ENCODE peak calls at places on chromosomes 5 and 9, in seven cellular contexts. Y is fibroblast of lung, W is GM23338, U is sigmoid colon, A is PC-9, K is cardiac muscle cell, T is AG09319. M is an unnamed sample.

GRCh38 chr9:99403371-99403770 is 181.3 kb downstream of the SEC61B start:
- DNase-seq in U (no peak), K (no peak), Y (no peak), A (peak), T (no peak), W (no peak), M (no peak)

GRCh38 chr9:125260564-125260963 is 1.1 kb upstream of the GAPVD1 start:
- DNase-seq in W (no peak), K (no peak), Y (no peak), T (no peak), A (no peak), U (no peak), M (no peak)

GRCh38 chr9:128702445-128702948 is at the start of gene PKN3:
- DNase-seq in A (peak), T (no peak), U (peak), Y (peak), W (peak), K (peak), M (peak)

GRCh38 chr9:13675638-13676000 is 396.1 kb upstream of the MPDZ start:
- DNase-seq in K (peak), W (peak), T (no peak), A (no peak), Y (no peak), U (no peak), M (no peak)

GRCh38 chr5:176675676-176676360 is 28.5 kb downstream of the TSPAN17 start:
- DNase-seq in K (peak), W (peak), T (no peak), Y (peak), U (no peak), A (peak), M (no peak)

GRCh38 chr5:111472579-111472978 is 39.8 kb downstream of the STARD4 start:
- DNase-seq in Y (no peak), U (no peak), A (no peak), K (no peak), W (no peak), T (no peak), M (no peak)

GRCh38 chr9:99966720-99967119 is 60.3 kb downstream of the STX17 start:
- DNase-seq in K (peak), W (peak), Y (peak), T (no peak), U (no peak), A (peak), M (no peak)

GRCh38 chr9:75914002-75914401 is 23.5 kb downstream of the PCSK5 start:
- DNase-seq in W (no peak), U (no peak), Y (no peak), A (no peak), K (no peak), T (no peak), M (no peak)

GRCh38 chr5:104635216-104635615 is 1072.6 kb upstream of the NUDT12 start:
- DNase-seq in K (no peak), T (no peak), Y (peak), U (no peak), W (no peak), A (no peak), M (no peak)

GRCh38 chr5:66666778-66667177 is 70.6 kb downstream of the MAST4 start:
- DNase-seq in Y (no peak), A (no peak), U (no peak), T (no peak), W (peak), K (peak), M (no peak)

GRCh38 chr9:122354536-122355199 is 16.2 kb upstream of the PTGS1 start:
- DNase-seq in K (no peak), A (no peak), Y (no peak), U (no peak), W (no peak), T (no peak), M (no peak)

GRCh38 chr9:80797841-80798688 is 891.3 kb downstream of the TLE1 start:
- DNase-seq in K (no peak), T (peak), A (no peak), Y (peak), U (peak), W (no peak), M (no peak)

GRCh38 chr9:82456621-82457020 is 468.0 kb downstream of the SPATA31D1 start:
- DNase-seq in W (no peak), T (no peak), K (no peak), U (no peak), Y (peak), A (no peak), M (no peak)

GRCh38 chr5:87411586-87412416 is 929 bp downstream of the CCNH start:
- DNase-seq in K (no peak), U (peak), Y (peak), T (no peak), W (peak), A (peak), M (no peak)

GRCh38 chr5:109028608-109029299 is 281.1 kb downstream of the FER start:
- DNase-seq in A (no peak), T (no peak), Y (no peak), U (no peak), W (no peak), K (no peak), M (no peak)

GRCh38 chr9:70602364-70603019 is 188.0 kb upstream of the KLF9 start:
- DNase-seq in T (peak), Y (peak), U (peak), A (peak), K (peak), W (peak), M (no peak)

GRCh38 chr5:87027570-87027969 is 240.1 kb upstream of the RASA1 start:
- DNase-seq in T (no peak), W (no peak), Y (no peak), U (no peak), A (no peak), K (no peak), M (no peak)

GRCh38 chr9:4622016-4622415 is 40.1 kb upstream of the PLPP6 start:
- DNase-seq in K (no peak), T (no peak), A (no peak), Y (no peak), U (no peak), W (peak), M (no peak)

GRCh38 chr5:136769900-136770684 is 404.7 kb upstream of the TRPC7 start:
- DNase-seq in Y (peak), U (peak), T (peak), A (peak), K (peak), W (peak), M (no peak)

GRCh38 chr9:19174127-19174921 is 47.0 kb upstream of the PLIN2 start:
- DNase-seq in K (peak), Y (peak), A (peak), W (peak), U (peak), T (peak), M (peak)

GRCh38 chr5:165286692-165287091 is 1781.3 kb downstream of the MAT2B start:
- DNase-seq in K (no peak), W (no peak), A (no peak), Y (no peak), U (no peak), T (no peak), M (no peak)

GRCh38 chr5:88539642-88540476 is 271.2 kb upstream of the TMEM161B start:
- DNase-seq in K (no peak), A (no peak), Y (peak), T (no peak), W (no peak), U (no peak), M (no peak)

GRCh38 chr5:1973391-1974013 is 90.8 kb upstream of the IRX4 start:
- DNase-seq in T (no peak), A (no peak), K (no peak), Y (no peak), W (no peak), U (no peak), M (no peak)

GRCh38 chr5:1227669-1228068 is 2.5 kb downstream of the SLC6A18 start:
- DNase-seq in T (no peak), A (peak), W (no peak), Y (peak), K (no peak), U (no peak), M (no peak)

GRCh38 chr5:88607492-88607891 is 275.5 kb downstream of the MEF2C start:
- DNase-seq in W (no peak), Y (no peak), K (no peak), A (no peak), U (no peak), T (no peak), M (no peak)

GRCh38 chr9:21324040-21324439 is 11.2 kb downstream of the KLHL9 start:
- DNase-seq in K (no peak), A (no peak), Y (no peak), U (no peak), W (no peak), T (no peak), M (no peak)

GRCh38 chr9:21323091-21323490 is 12.1 kb downstream of the KLHL9 start:
- DNase-seq in W (no peak), K (no peak), U (no peak), T (no peak), A (no peak), Y (no peak), M (no peak)

GRCh38 chr9:21331676-21332402 is 3.4 kb downstream of the KLHL9 start:
- DNase-seq in A (no peak), Y (peak), K (no peak), W (no peak), U (no peak), T (no peak), M (no peak)

DNA sequence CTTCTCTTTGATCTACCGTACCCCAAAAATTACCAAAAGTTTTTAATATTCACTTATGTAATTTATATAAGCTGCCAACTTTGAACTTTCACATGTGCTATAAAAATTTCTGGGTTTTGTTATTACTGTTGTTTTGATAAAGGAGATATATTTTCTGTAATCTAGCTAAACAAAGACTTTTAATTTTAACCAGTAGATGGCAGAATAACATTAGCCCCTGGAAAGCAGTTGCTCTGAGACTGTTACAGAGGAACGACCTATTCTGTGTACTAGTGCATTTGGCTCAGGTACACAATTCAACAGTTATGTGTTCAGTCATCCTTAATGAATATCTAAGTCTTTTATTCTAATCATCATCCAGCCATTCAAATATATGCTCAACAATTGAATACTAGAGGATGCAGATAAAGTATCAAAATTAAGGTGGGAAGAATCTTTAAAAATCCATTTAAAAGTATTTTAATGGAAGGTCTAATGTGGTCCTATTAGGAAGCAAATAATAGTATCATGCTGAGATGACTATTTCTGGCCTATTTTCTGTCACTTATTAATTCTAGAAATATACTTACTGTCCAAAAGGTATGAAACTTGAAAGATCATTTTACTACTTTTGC is 8.6 kb downstream of the KLHL9 start:
- DNase-seq in K (peak), T (no peak), Y (peak), A (no peak), W (peak), U (no peak), M (no peak)
- TF ChIP-seq CTCF in K (peak), T (peak), Y (peak), A (peak), W (peak), U (peak), M (peak)

GRCh38 chr5:96256795-96257470 is 176.1 kb downstream of the PCSK1 start:
- DNase-seq in K (peak), A (no peak), Y (peak), U (no peak), T (no peak), W (peak), M (no peak)
- TF ChIP-seq CTCF in K (peak), A (no peak), Y (no peak), U (no peak), T (no peak), W (no peak), M (no peak)

GRCh38 chr5:10021248-10021647 is 228.4 kb downstream of the ATPSCKMT start:
- DNase-seq in K (no peak), W (peak), U (no peak), T (no peak), A (no peak), Y (no peak), M (no peak)
- TF ChIP-seq CTCF in K (peak), W (peak), U (no peak), T (no peak), A (no peak), Y (no peak), M (no peak)

GRCh38 chr5:134851307-134851923 is 5.6 kb downstream of the C5orf24 start:
- DNase-seq in Y (peak), U (no peak), K (no peak), W (no peak), T (no peak), A (no peak), M (no peak)
- TF ChIP-seq CTCF in Y (peak), U (no peak), K (peak), W (peak), T (peak), A (peak), M (peak)

DNA sequence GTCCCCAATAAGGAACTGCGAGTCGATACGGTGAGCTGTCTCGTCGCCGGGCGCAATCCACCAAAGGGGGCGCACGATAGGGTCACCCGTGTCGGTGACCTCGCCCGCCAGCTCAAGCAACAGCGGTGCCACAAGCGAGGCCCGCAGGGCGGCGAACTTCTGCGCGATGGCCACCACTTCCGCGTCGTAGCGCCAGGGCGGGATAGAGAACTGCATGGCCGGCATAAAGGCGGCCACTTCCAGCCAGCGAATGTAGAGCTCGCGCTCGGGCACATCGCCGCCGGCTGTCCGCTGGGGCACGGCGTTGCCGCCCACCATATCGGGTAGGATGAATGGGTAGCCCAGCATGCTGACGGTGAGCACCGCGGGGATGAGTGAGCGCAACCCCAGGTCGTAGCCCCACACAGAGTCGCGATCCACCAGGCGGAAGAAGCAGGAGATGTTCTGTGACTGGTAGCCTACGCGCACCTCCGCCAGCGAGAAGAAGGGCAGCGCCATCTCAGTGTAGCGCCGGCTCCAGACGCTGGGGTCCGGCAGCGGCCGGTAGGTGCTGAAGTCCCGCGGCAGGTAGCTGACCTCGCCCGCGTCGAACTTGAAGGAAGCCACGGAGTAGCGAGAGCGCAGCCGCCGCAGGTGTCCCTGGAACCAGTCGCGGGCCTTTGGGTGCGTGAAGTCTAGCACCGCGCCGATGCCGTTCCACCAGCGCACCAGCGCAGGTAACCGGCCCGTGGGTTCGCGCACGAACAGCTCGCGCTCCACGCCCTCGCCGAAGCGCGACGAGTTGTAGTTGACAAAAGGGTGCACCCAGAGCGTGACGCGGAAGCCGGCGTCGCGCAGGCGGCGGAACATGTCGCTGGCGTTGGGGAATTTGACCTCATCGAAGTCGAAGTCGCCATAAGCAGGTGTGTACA is 5.5 kb downstream of the MYORG start:
- DNase-seq in A (no peak), Y (no peak), W (no peak), K (no peak), U (no peak), T (no peak), M (no peak)
- TF ChIP-seq CTCF in A (no peak), Y (no peak), W (no peak), K (no peak), U (no peak), T (no peak), M (no peak)

GRCh38 chr9:120868676-120869359 is 8.2 kb downstream of the PHF19 start:
- DNase-seq in Y (peak), K (peak), W (peak), T (peak), A (peak), U (peak), M (peak)
- TF ChIP-seq CTCF in Y (peak), K (peak), W (peak), T (peak), A (no peak), U (no peak), M (peak)

DNA sequence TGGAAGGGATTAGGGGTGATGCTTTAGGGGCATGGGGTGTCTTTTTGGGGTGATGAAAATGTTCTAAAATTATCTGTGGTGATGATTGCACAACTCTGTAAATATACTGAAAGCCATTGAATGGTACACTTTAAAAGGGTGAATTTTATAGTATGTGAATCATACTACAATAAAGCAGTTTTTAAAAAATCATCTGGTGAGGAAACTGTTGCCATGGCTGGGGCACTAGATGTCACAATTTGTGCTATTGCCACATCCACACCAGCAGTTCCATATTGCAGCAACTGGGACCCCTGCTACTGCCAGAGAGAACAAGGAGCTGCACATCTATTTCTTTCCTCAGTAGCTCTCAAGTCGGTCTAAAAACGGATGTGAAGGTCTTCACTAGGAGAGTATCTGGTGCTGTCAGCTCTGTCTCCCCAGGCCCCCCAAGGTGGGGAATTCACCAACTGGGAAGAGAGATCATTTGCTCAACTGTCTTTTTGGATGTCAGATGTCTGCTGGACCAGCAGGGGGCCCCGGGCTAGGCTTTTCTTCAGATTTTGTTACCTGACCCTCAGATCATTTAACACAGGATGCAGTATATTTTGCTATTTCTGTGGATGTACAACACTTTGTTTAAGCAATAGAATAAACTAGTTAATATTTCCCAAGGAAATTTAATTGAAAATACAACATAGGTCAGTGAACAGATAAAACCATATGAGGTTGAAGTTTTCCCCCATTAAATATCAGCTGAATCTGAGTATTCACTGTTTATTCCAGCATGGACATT is 13.2 kb downstream of the CMYA5 start:
- DNase-seq in T (no peak), W (peak), Y (no peak), K (no peak), A (no peak), U (no peak), M (no peak)
- TF ChIP-seq CTCF in T (peak), W (peak), Y (peak), K (peak), A (peak), U (peak), M (no peak)

DNA sequence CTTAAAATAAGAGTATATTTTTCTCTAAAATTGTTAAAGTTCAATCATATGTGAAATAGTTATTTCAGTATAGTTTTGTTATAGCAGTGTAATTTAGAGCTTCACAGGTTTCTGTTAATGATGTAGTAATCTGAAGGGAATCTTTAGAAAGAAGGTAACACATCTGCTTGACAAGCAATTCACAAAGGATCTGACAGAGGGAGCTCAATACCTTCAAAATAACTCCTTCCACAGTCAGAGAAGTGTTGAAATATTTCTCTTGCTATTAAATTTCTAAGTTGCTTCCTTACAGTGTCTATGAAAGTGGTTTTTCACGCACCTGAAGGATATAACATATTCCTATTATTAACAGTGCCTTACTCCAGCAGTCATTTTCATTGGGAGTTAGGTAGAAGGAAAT is 44.9 kb downstream of the SLC25A51 start:
- DNase-seq in W (no peak), Y (no peak), K (no peak), U (no peak), A (no peak), T (no peak), M (no peak)
- TF ChIP-seq CTCF in W (peak), Y (peak), K (peak), U (no peak), A (peak), T (peak), M (no peak)

GRCh38 chr5:145908206-145908945 is 28.0 kb upstream of the SH3RF2 start:
- DNase-seq in T (no peak), K (no peak), W (peak), Y (no peak), U (no peak), A (no peak), M (no peak)
- TF ChIP-seq CTCF in T (peak), K (no peak), W (peak), Y (no peak), U (no peak), A (peak), M (peak)

M was measured in thoracic aorta.